ENCODE peak calls at places on chromosomes 16 and 17, in eight cellular contexts. K is IMR-90; W is fibroblast of mammary gland; V is HAP-1; N is AG09309; S is activated naive CD8-positive, alpha-beta T cell treated with anti-CD3 and anti-CD28 coated beads, Interleukin-2, amount 50 U/mL, for 16 hours; L is NCI-H774; R is CD8-positive, alpha-beta memory T cell. X is an unnamed sample.

GRCh38 chr17:330993-331701 is 21.5 kb downstream of the RPH3AL start:
- DNase-seq in K (no peak), W (no peak), V (no peak), N (no peak), S (no peak), L (no peak), R (peak; percentile 10), X (no peak)

GRCh38 chr17:64103751-64104364 is 26.1 kb downstream of the ERN1 start:
- DNase-seq in K (peak; percentile 61), W (peak; percentile 72), V (no peak), N (no peak), S (no peak), L (no peak), R (no peak), X (no peak)

GRCh38 chr17:66904760-66905637 is 59.5 kb upstream of the CACNG4 start:
- DNase-seq in K (peak; percentile 72), W (peak; percentile 52), V (no peak), N (no peak), S (no peak), L (peak; percentile 66), R (no peak), X (no peak)

GRCh38 chr16:69365901-69366300 is 14.3 kb upstream of the TMED6 start:
- DNase-seq in K (peak; percentile 55), W (peak; percentile 76), V (no peak), N (no peak), S (no peak), L (no peak), R (no peak), X (no peak)

GRCh38 chr17:75759457-75759856 is 5.5 kb downstream of the GALK1 start:
- DNase-seq in K (no peak), W (no peak), V (no peak), N (no peak), S (no peak), L (no peak), R (no peak), X (no peak)

GRCh38 chr17:45009676-45010467 is 41.6 kb downstream of the DCAKD start:
- DNase-seq in K (no peak), W (no peak), V (no peak), N (no peak), S (no peak), L (no peak), R (no peak), X (no peak)

GRCh38 chr17:80117491-80118401 is 16.4 kb downstream of the GAA start:
- DNase-seq in K (no peak), W (no peak), V (no peak), N (no peak), S (no peak), L (no peak), R (no peak), X (no peak)

GRCh38 chr16:49484454-49484853 is 110.8 kb downstream of the C16orf78 start:
- DNase-seq in K (no peak), W (peak; percentile 2), V (peak; percentile 77), N (no peak), S (no peak), L (peak; percentile 72), R (no peak), X (no peak)

X was measured in BJ.